ENCODE peak calls at places on chromosomes 4 and X, in four cellular contexts. W is tibial nerve, A is heart left ventricle, P is uterus. X is an unnamed sample.
A peak's percentile ranks its signal among the peaks of the same experiment; 100 is the strongest.

GRCh38 chr4:163070023-163070422 is 96.7 kb downstream of the NAF1 start:
- DNase-seq in W (no peak), A (no peak), P (no peak), X (no peak)

GRCh38 chrX:123267220-123267619 is 83.1 kb downstream of the GRIA3 start:
- DNase-seq in W (no peak), A (no peak), P (no peak), X (no peak)

GRCh38 chrX:64202808-64203320 is 2.6 kb downstream of the AMER1 start:
- DNase-seq in W (no peak), A (no peak), P (no peak), X (no peak)

GRCh38 chr4:1575418-1576199 is 108.5 kb downstream of the FAM53A start:
- DNase-seq in W (no peak), A (peak; percentile 22), P (no peak), X (no peak)

GRCh38 chr4:127799711-127800110 is 17.6 kb downstream of the HSPA4L start:
- DNase-seq in W (no peak), A (no peak), P (no peak), X (no peak)

GRCh38 chr4:77187231-77187630 is 30.2 kb downstream of the CCNG2 start:
- DNase-seq in W (no peak), A (no peak), P (no peak), X (no peak)

GRCh38 chr4:54093609-54094240 is 6.2 kb upstream of the GSX2 start:
- DNase-seq in W (no peak), A (no peak), P (no peak), X (no peak)

GRCh38 chr4:109383823-109384222 is 49.8 kb upstream of the SEC24B start:
- DNase-seq in W (no peak), A (no peak), P (no peak), X (no peak)

GRCh38 chr4:42706086-42706485 is 49.2 kb upstream of the ATP8A1 start:
- DNase-seq in W (no peak), A (no peak), P (no peak), X (no peak)
- TF ChIP-seq POLR2A in W (no peak), A (no peak), P (no peak), X (no peak)

DNA sequence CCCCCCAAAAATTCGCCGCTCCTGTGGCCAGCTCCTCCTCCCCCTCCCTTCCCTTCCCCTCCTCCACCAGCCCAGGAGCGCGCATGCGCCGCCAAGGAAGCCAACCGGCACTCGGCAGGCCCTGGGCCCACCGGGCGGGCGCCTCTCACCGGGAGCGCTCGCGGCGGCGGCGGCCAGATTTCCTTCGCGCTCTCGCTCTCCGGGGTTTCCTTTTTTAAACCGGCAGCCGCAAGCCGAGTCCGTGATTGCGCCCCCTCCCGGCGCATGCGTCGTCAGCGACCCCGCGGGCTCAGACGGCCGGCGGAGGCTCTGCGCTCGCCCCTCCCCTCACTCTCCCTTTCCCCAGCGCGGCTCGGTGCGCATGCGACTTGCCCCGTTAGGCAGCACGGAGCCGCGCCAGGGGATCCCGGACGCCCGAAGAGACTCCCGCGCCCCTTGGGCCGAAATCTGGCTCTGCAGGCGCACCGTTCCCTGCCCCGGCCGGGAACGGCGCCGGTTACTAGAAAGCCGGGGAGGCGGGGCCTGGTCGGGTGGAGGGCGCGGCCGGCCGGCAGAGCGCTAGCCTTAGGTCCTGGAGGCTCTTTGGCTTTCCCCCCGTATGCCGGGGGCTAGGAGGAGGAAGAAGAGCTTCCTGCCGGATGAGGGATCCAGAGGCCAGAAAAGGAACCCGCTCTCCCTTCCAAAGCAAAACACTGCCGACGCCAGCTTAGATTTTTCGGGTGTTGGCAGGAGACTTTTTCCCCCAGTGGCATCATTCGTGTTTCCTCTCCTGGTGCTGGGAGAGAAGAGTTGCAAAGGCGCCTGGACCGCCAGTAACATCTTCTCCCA is at the start of gene CLOCK:
- DNase-seq in W (peak; percentile 64), A (peak; percentile 94), P (peak; percentile 90), X (peak; percentile 90)
- TF ChIP-seq POLR2A in W (peak; percentile 72), A (no peak), P (peak; percentile 40), X (no peak)

DNA sequence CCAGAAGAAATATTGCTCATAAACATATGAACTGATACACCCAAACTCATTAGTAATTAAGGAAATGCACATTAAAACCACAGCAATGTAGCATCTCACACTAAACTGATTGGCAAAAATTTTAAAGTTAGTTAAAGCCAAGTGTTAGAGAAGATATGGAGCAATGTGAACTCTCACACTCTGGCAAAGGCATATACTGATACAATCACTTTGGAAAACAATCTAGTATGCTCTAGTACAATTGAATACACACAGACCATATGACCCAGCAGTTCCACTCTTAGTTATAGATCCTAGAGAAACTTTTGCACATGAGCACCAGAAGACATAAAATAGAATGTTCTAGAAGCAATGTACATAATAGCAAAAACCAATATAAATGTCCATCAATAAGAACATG is 8.4 kb upstream of the AWAT1 start:
- DNase-seq in W (no peak), A (no peak), P (no peak), X (no peak)
- TF ChIP-seq POLR2A in W (no peak), A (no peak), P (no peak), X (no peak)

GRCh38 chr4:88446124-88446523 is 10.8 kb upstream of the HERC5 start:
- DNase-seq in W (no peak), A (no peak), P (no peak), X (no peak)
- TF ChIP-seq POLR2A in W (no peak), A (no peak), P (no peak), X (no peak)